ENCODE peak calls at places on chromosome 1, in seven cellular contexts. One of them, this sample, is unnamed.

GRCh38 chr1:183214021-183214970 is 28.2 kb downstream of the LAMC2 start:
- DNase-seq in heart left ventricle: no peak
- DNase-seq in dorsolateral prefrontal cortex: no peak
- DNase-seq in Calu3: no peak
- DNase-seq in astrocyte of the spinal cord: no peak
- DNase-seq in choroid plexus epithelial cell: no peak
- DNase-seq in progenitor cell of endocrine pancreas: no peak
- DNase-seq in this sample: no peak

GRCh38 chr1:233708416-233708815 is 94.5 kb downstream of the KCNK1 start:
- DNase-seq in astrocyte of the spinal cord: no peak
- DNase-seq in heart left ventricle: no peak
- DNase-seq in Calu3: no peak
- DNase-seq in choroid plexus epithelial cell: no peak
- DNase-seq in dorsolateral prefrontal cortex: no peak
- DNase-seq in progenitor cell of endocrine pancreas: no peak
- DNase-seq in this sample: no peak

GRCh38 chr1:236391008-236391407 is 3.1 kb upstream of the EDARADD start:
- DNase-seq in choroid plexus epithelial cell: no peak
- DNase-seq in Calu3: no peak
- DNase-seq in heart left ventricle: no peak
- DNase-seq in progenitor cell of endocrine pancreas: no peak
- DNase-seq in dorsolateral prefrontal cortex: no peak
- DNase-seq in astrocyte of the spinal cord: no peak
- DNase-seq in this sample: no peak

GRCh38 chr1:180953291-180953747 is 40.6 kb downstream of the KIAA1614 start:
- DNase-seq in astrocyte of the spinal cord: no peak
- DNase-seq in Calu3: peak; percentile 61
- DNase-seq in choroid plexus epithelial cell: no peak
- DNase-seq in progenitor cell of endocrine pancreas: no peak
- DNase-seq in heart left ventricle: no peak
- DNase-seq in dorsolateral prefrontal cortex: no peak
- DNase-seq in this sample: no peak

GRCh38 chr1:166089804-166090203 is 77.0 kb downstream of the FAM78B start:
- DNase-seq in progenitor cell of endocrine pancreas: no peak
- DNase-seq in astrocyte of the spinal cord: no peak
- DNase-seq in Calu3: no peak
- DNase-seq in heart left ventricle: no peak
- DNase-seq in dorsolateral prefrontal cortex: no peak
- DNase-seq in choroid plexus epithelial cell: no peak
- DNase-seq in this sample: no peak

GRCh38 chr1:39230261-39231190 is 26.0 kb downstream of the MACF1 start:
- DNase-seq in dorsolateral prefrontal cortex: no peak
- DNase-seq in Calu3: no peak
- DNase-seq in progenitor cell of endocrine pancreas: no peak
- DNase-seq in astrocyte of the spinal cord: no peak
- DNase-seq in heart left ventricle: no peak
- DNase-seq in choroid plexus epithelial cell: no peak
- DNase-seq in this sample: no peak

GRCh38 chr1:228377664-228378452 is 28.8 kb downstream of the TRIM11 start:
- DNase-seq in heart left ventricle: no peak
- DNase-seq in Calu3: peak; percentile 40
- DNase-seq in choroid plexus epithelial cell: no peak
- DNase-seq in astrocyte of the spinal cord: no peak
- DNase-seq in dorsolateral prefrontal cortex: peak; percentile 38
- DNase-seq in progenitor cell of endocrine pancreas: peak; percentile 50
- DNase-seq in this sample: no peak

GRCh38 chr1:183239220-183239742 is 53.2 kb downstream of the LAMC2 start:
- DNase-seq in dorsolateral prefrontal cortex: no peak
- DNase-seq in choroid plexus epithelial cell: no peak
- DNase-seq in progenitor cell of endocrine pancreas: no peak
- DNase-seq in heart left ventricle: no peak
- DNase-seq in Calu3: no peak
- DNase-seq in astrocyte of the spinal cord: no peak
- DNase-seq in this sample: no peak

DNA sequence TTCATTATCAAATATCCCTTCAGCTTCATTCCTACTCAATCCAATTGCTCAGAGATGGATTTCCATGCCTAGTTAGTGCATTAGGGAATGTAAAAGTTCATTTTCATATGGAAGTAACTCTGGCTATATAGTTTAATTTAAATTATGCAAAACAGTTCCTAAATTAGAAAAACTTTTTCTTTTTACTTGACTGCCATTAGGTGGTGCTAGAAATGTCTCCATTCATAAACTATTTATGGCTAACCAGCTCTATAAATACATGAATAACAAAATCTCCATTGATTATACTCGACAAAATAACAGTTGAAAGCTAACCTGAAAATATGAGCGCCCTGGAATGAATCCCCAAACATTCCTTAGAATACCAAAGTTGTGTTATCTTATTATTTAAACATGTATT is 311.4 kb downstream of the USH2A start:
- DNase-seq in Calu3: no peak
- DNase-seq in astrocyte of the spinal cord: peak; percentile 5
- DNase-seq in choroid plexus epithelial cell: peak; percentile 7
- DNase-seq in progenitor cell of endocrine pancreas: no peak
- DNase-seq in heart left ventricle: no peak
- DNase-seq in dorsolateral prefrontal cortex: no peak
- DNase-seq in this sample: no peak
- TF ChIP-seq CTCF in Calu3: peak; percentile 25
- TF ChIP-seq CTCF in astrocyte of the spinal cord: peak; percentile 15
- TF ChIP-seq CTCF in choroid plexus epithelial cell: peak; percentile 36
- TF ChIP-seq CTCF in progenitor cell of endocrine pancreas: no peak
- TF ChIP-seq CTCF in heart left ventricle: peak; percentile 12
- TF ChIP-seq CTCF in dorsolateral prefrontal cortex: no peak
- TF ChIP-seq CTCF in this sample: no peak

DNA sequence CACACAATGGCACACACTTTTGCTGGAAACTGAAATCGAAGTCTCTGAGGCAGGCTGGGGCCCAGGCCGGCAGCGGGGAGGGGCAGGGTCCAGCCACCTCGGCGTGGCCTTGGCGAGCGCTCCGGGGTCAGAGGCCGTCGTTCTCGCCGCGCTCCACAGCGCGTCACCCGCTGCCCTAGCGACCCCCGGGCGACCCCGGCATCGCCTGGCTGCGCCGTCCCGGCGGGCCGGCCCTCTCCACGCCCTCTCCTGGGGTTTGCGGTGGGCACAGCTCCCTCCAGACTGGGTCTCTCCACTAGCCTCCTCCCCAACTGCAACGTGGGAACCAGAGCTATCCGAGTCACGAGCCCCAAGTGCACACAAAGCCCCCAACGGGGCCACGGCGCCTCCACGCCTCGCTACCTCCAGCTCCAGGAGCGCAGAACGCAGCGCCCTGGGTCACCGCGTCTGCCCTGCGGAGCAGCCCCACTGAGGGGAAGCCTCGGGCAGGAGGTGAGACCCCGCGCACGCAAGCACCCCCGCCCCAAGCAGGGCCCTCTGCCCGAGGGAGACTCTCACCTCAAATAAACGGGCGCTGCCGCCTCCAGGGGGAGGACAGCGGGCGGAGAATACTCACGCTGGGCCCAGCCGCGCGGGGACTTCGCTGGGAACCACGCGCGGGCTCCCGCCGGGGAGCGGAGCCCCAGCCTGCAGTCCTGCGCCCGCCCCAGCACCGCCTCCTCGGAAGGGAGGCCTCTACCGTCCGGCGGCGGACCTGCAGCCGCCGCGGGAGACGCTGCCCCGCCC is 134.0 kb upstream of the BARHL2 start:
- DNase-seq in Calu3: peak; percentile 55
- DNase-seq in heart left ventricle: peak; percentile 85
- DNase-seq in astrocyte of the spinal cord: peak; percentile 66
- DNase-seq in dorsolateral prefrontal cortex: peak; percentile 80
- DNase-seq in progenitor cell of endocrine pancreas: peak; percentile 70
- DNase-seq in choroid plexus epithelial cell: peak; percentile 78
- DNase-seq in this sample: peak; percentile 87
- TF ChIP-seq CTCF in Calu3: peak; percentile 47
- TF ChIP-seq CTCF in heart left ventricle: peak; percentile 87
- TF ChIP-seq CTCF in astrocyte of the spinal cord: peak; percentile 55
- TF ChIP-seq CTCF in dorsolateral prefrontal cortex: peak; percentile 85
- TF ChIP-seq CTCF in progenitor cell of endocrine pancreas: peak; percentile 84
- TF ChIP-seq CTCF in choroid plexus epithelial cell: peak; percentile 53
- TF ChIP-seq CTCF in this sample: peak; percentile 75

GRCh38 chr1:31458287-31458896 is 45.4 kb downstream of the SERINC2 start:
- DNase-seq in Calu3: no peak
- DNase-seq in progenitor cell of endocrine pancreas: no peak
- DNase-seq in heart left ventricle: no peak
- DNase-seq in astrocyte of the spinal cord: no peak
- DNase-seq in choroid plexus epithelial cell: no peak
- DNase-seq in dorsolateral prefrontal cortex: no peak
- DNase-seq in this sample: no peak

DNA sequence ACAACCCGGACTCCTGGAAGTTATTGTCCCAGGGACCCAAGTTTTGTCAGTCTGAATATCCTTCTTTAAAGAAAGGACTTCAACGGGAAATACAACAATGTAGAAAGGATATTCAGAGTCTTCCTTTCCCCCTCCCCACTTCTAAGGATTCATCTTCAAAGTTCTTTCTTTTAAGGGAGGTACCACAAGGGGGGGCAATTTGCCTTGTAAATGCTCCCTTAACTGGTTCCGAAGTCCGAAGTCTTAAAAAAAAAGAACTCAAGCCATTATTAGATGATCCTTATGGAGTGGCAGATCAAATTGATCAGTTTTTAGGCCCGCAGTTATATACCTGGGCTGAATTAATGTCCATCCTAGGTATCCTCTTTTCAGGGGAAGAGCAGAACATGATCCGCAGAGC is 47.0 kb downstream of the SERINC2 start:
- DNase-seq in dorsolateral prefrontal cortex: no peak
- DNase-seq in progenitor cell of endocrine pancreas: no peak
- DNase-seq in Calu3: no peak
- DNase-seq in heart left ventricle: no peak
- DNase-seq in astrocyte of the spinal cord: no peak
- DNase-seq in choroid plexus epithelial cell: peak; percentile 49
- DNase-seq in this sample: no peak
- TF ChIP-seq CTCF in dorsolateral prefrontal cortex: peak; percentile 23
- TF ChIP-seq CTCF in progenitor cell of endocrine pancreas: peak; percentile 8
- TF ChIP-seq CTCF in Calu3: no peak
- TF ChIP-seq CTCF in heart left ventricle: peak; percentile 8
- TF ChIP-seq CTCF in astrocyte of the spinal cord: peak; percentile 8
- TF ChIP-seq CTCF in choroid plexus epithelial cell: peak; percentile 39
- TF ChIP-seq CTCF in this sample: peak; percentile 26

DNA sequence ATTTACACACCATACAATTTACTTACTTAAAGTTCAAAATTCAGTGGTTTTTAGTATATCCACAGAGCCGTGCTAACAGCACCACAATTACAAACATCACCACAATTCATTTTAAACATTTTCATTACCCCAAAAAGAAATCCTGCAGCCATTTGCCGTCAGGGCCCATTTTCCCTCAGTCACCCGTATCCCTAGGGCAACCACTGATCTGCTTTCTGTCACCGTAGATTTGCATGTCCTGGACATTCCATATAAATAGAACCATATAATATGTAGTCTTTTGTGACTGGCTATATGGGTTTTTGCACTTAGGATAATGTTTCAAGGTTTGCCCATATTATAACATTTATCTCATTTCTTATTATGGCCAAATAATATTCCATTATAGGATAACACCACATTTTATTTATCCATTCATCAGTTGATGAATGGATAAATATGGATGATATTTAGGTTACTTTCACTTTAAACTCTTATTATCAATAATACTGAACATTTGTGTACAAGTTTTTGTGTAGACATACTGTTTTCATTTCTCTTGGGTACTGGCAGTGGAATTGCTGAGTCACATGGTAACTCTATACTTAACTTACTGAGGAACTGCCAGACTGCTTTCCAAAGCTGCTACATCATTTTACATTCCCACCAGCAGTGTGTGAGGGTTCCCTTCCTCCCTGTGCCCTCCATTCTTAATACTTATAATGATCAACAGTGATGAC is 68.9 kb downstream of the ST3GAL3 start:
- DNase-seq in heart left ventricle: no peak
- DNase-seq in Calu3: no peak
- DNase-seq in progenitor cell of endocrine pancreas: no peak
- DNase-seq in astrocyte of the spinal cord: peak; percentile 77
- DNase-seq in dorsolateral prefrontal cortex: no peak
- DNase-seq in choroid plexus epithelial cell: peak; percentile 88
- DNase-seq in this sample: no peak
- TF ChIP-seq CTCF in heart left ventricle: no peak
- TF ChIP-seq CTCF in Calu3: no peak
- TF ChIP-seq CTCF in progenitor cell of endocrine pancreas: no peak
- TF ChIP-seq CTCF in astrocyte of the spinal cord: no peak
- TF ChIP-seq CTCF in dorsolateral prefrontal cortex: no peak
- TF ChIP-seq CTCF in choroid plexus epithelial cell: peak; percentile 18
- TF ChIP-seq CTCF in this sample: no peak

DNA sequence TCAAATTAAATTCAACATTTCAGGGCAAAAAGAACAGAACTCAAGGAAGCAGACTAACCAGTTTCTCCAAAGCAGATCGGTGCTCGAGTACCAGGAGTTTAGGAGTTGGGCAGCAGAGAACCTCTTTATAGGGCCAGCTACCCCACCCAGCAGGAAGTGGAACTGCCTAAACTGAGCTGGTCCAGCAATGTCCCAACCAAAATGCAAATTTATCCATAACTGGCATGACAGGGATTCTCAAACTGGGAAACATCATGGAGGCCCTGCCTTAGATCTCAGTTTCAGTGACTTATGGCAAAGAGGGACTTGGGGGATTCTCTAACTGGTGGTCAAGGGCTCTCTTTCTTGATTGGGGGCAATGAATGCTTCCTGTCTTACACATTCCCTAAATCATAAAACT is at the start of gene SPRR2B:
- DNase-seq in dorsolateral prefrontal cortex: no peak
- DNase-seq in Calu3: no peak
- DNase-seq in astrocyte of the spinal cord: no peak
- DNase-seq in choroid plexus epithelial cell: no peak
- DNase-seq in progenitor cell of endocrine pancreas: no peak
- DNase-seq in heart left ventricle: no peak
- DNase-seq in this sample: no peak
- TF ChIP-seq CTCF in dorsolateral prefrontal cortex: no peak
- TF ChIP-seq CTCF in Calu3: no peak
- TF ChIP-seq CTCF in astrocyte of the spinal cord: no peak
- TF ChIP-seq CTCF in choroid plexus epithelial cell: no peak
- TF ChIP-seq CTCF in progenitor cell of endocrine pancreas: no peak
- TF ChIP-seq CTCF in heart left ventricle: no peak
- TF ChIP-seq CTCF in this sample: no peak

GRCh38 chr1:238399558-238399957 is 508.8 kb upstream of the ZP4 start:
- DNase-seq in astrocyte of the spinal cord: no peak
- DNase-seq in heart left ventricle: no peak
- DNase-seq in dorsolateral prefrontal cortex: no peak
- DNase-seq in Calu3: no peak
- DNase-seq in progenitor cell of endocrine pancreas: no peak
- DNase-seq in choroid plexus epithelial cell: peak; percentile 6
- DNase-seq in this sample: no peak

GRCh38 chr1:238404506-238404905 is 513.8 kb upstream of the ZP4 start:
- DNase-seq in progenitor cell of endocrine pancreas: no peak
- DNase-seq in astrocyte of the spinal cord: no peak
- DNase-seq in choroid plexus epithelial cell: peak; percentile 10
- DNase-seq in Calu3: no peak
- DNase-seq in dorsolateral prefrontal cortex: no peak
- DNase-seq in heart left ventricle: no peak
- DNase-seq in this sample: no peak

GRCh38 chr1:238406098-238406497 is 515.4 kb upstream of the ZP4 start:
- DNase-seq in progenitor cell of endocrine pancreas: no peak
- DNase-seq in dorsolateral prefrontal cortex: no peak
- DNase-seq in heart left ventricle: no peak
- DNase-seq in astrocyte of the spinal cord: no peak
- DNase-seq in choroid plexus epithelial cell: no peak
- DNase-seq in Calu3: no peak
- DNase-seq in this sample: no peak

GRCh38 chr1:238404921-238405320 is 514.2 kb upstream of the ZP4 start:
- DNase-seq in progenitor cell of endocrine pancreas: no peak
- DNase-seq in choroid plexus epithelial cell: no peak
- DNase-seq in astrocyte of the spinal cord: no peak
- DNase-seq in dorsolateral prefrontal cortex: no peak
- DNase-seq in heart left ventricle: no peak
- DNase-seq in Calu3: no peak
- DNase-seq in this sample: no peak

GRCh38 chr1:238401138-238401537 is 510.4 kb upstream of the ZP4 start:
- DNase-seq in heart left ventricle: no peak
- DNase-seq in choroid plexus epithelial cell: no peak
- DNase-seq in Calu3: no peak
- DNase-seq in progenitor cell of endocrine pancreas: no peak
- DNase-seq in dorsolateral prefrontal cortex: no peak
- DNase-seq in astrocyte of the spinal cord: no peak
- DNase-seq in this sample: no peak
- TF ChIP-seq CTCF in heart left ventricle: no peak
- TF ChIP-seq CTCF in choroid plexus epithelial cell: no peak
- TF ChIP-seq CTCF in Calu3: no peak
- TF ChIP-seq CTCF in progenitor cell of endocrine pancreas: no peak
- TF ChIP-seq CTCF in dorsolateral prefrontal cortex: no peak
- TF ChIP-seq CTCF in astrocyte of the spinal cord: no peak
- TF ChIP-seq CTCF in this sample: no peak